ENCODE peak calls at places on chromosomes 7 and 10, in six cellular contexts. E is activated CD4-positive, alpha-beta T cell treated with anti-CD3 and anti-CD28 coated beads for 36 hours; Y is uterus; O is ovary; W is GM04504; D is right cardiac atrium. Z is an unnamed sample.

GRCh38 chr10:33483124-33483794 is 148.8 kb upstream of the NRP1 start:
- DNase-seq in E (no peak), Y (no peak), O (no peak), W (no peak), D (no peak), Z (no peak)

GRCh38 chr10:114635797-114636550 is 22.1 kb downstream of the ABLIM1 start:
- DNase-seq in E (no peak), Y (no peak), O (no peak), W (no peak), D (no peak), Z (no peak)

GRCh38 chr10:6200588-6201510 is 1.9 kb upstream of the PFKFB3 start:
- DNase-seq in E (peak; percentile 68), Y (peak; percentile 47), O (peak; percentile 70), W (no peak), D (peak; percentile 37), Z (peak; percentile 76)

GRCh38 chr7:65379318-65379717 is 5.7 kb downstream of the ZNF92 start:
- DNase-seq in E (no peak), Y (no peak), O (no peak), W (no peak), D (no peak), Z (no peak)

GRCh38 chr7:31095286-31096197 is 43.4 kb downstream of the ADCYAP1R1 start:
- DNase-seq in E (no peak), Y (no peak), O (no peak), W (no peak), D (no peak), Z (no peak)

GRCh38 chr7:88377421-88377820 is 70.7 kb upstream of the STEAP4 start:
- DNase-seq in E (no peak), Y (no peak), O (no peak), W (no peak), D (no peak), Z (no peak)

GRCh38 chr10:19683965-19684364 is 132.3 kb upstream of the PLXDC2 start:
- DNase-seq in E (no peak), Y (no peak), O (no peak), W (no peak), D (no peak), Z (no peak)

GRCh38 chr7:100540073-100540723 is 1.2 kb downstream of the AGFG2 start:
- DNase-seq in E (no peak), Y (no peak), O (no peak), W (no peak), D (no peak), Z (no peak)

GRCh38 chr10:17003151-17003550 is 126.5 kb downstream of the CUBN start:
- DNase-seq in E (peak; percentile 74), Y (no peak), O (no peak), W (peak; percentile 89), D (no peak), Z (no peak)

GRCh38 chr7:20793258-20793657 is 6.6 kb upstream of the SP8 start:
- DNase-seq in E (no peak), Y (no peak), O (no peak), W (no peak), D (no peak), Z (no peak)

GRCh38 chr10:24898501-24898900 is 53.9 kb downstream of the PRTFDC1 start:
- DNase-seq in E (no peak), Y (no peak), O (no peak), W (no peak), D (no peak), Z (no peak)

GRCh38 chr7:100370303-100370702 is 3.0 kb upstream of the PILRA start:
- DNase-seq in E (no peak), Y (no peak), O (no peak), W (no peak), D (no peak), Z (no peak)

GRCh38 chr10:24251547-24251946 is 42.6 kb downstream of the KIAA1217 start:
- DNase-seq in E (no peak), Y (no peak), O (no peak), W (no peak), D (no peak), Z (no peak)

GRCh38 chr7:76260171-76260703 is 42.2 kb upstream of the HSPB1 start:
- DNase-seq in E (peak; percentile 78), Y (no peak), O (peak; percentile 42), W (no peak), D (peak; percentile 23), Z (no peak)

GRCh38 chr7:12250232-12250631 is 39.1 kb downstream of the TMEM106B start:
- DNase-seq in E (no peak), Y (no peak), O (no peak), W (no peak), D (no peak), Z (no peak)

GRCh38 chr7:155644178-155644970 is at the start of gene RBM33:
- DNase-seq in E (peak; percentile 89), Y (peak; percentile 72), O (peak; percentile 85), W (peak; percentile 55), D (peak; percentile 75), Z (peak; percentile 76)

GRCh38 chr10:132518572-132519381 is 18.8 kb upstream of the INPP5A start:
- DNase-seq in E (peak; percentile 16), Y (peak; percentile 63), O (peak; percentile 76), W (no peak), D (peak; percentile 56), Z (peak; percentile 79)

GRCh38 chr10:6579193-6579903 is 728 bp downstream of the PRKCQ start:
- DNase-seq in E (peak; percentile 74), Y (no peak), O (no peak), W (no peak), D (no peak), Z (no peak)

GRCh38 chr10:20858292-20859124 is 38.6 kb downstream of the NEBL start:
- DNase-seq in E (no peak), Y (no peak), O (no peak), W (peak; percentile 3), D (no peak), Z (no peak)

GRCh38 chr10:93072225-93072712 is 1.4 kb upstream of the CYP26A1 start:
- DNase-seq in E (peak; percentile 19), Y (no peak), O (no peak), W (no peak), D (no peak), Z (no peak)

GRCh38 chr10:110867807-110868465 is 3.8 kb upstream of the PDCD4 start:
- DNase-seq in E (no peak), Y (no peak), O (no peak), W (no peak), D (no peak), Z (no peak)

GRCh38 chr10:88012627-88013026 is 149.2 kb downstream of the PTEN start:
- DNase-seq in E (no peak), Y (no peak), O (no peak), W (no peak), D (no peak), Z (no peak)

GRCh38 chr10:52215745-52216361 is 98.2 kb upstream of the DKK1 start:
- DNase-seq in E (peak; percentile 52), Y (no peak), O (no peak), W (peak; percentile 56), D (no peak), Z (peak; percentile 69)

GRCh38 chr7:84613411-84613810 is 418.8 kb upstream of the SEMA3A start:
- DNase-seq in E (no peak), Y (no peak), O (no peak), W (no peak), D (no peak), Z (no peak)